ENCODE peak calls at places on chromosomes 3 and 15, in five cellular contexts. J, P, Y, N and M are unnamed samples.
A peak's percentile ranks its signal among the peaks of the same experiment; 100 is the strongest.

GRCh38 chr15:67149068-67149841 is 83.9 kb downstream of the SMAD3 start:
- DNase-seq in Y (peak; percentile 47), N (no peak), P (no peak), J (no peak), M (no peak)

GRCh38 chr3:81886081-81886480 is 124.6 kb upstream of the GBE1 start:
- DNase-seq in N (no peak), P (no peak), J (no peak), Y (no peak), M (no peak)

GRCh38 chr3:196991581-196992460 is 23.2 kb upstream of the PIGZ start:
- DNase-seq in Y (no peak), J (peak; percentile 8), N (no peak), P (no peak), M (peak; percentile 54)

GRCh38 chr15:69265347-69265955 is 33.3 kb upstream of the PAQR5 start:
- DNase-seq in Y (no peak), N (no peak), J (no peak), P (no peak), M (peak; percentile 28)

GRCh38 chr15:78093242-78094020 is 1.1 kb downstream of the SH2D7 start:
- DNase-seq in P (no peak), Y (no peak), J (no peak), N (peak; percentile 65), M (no peak)

GRCh38 chr15:80105193-80105984 is 45.9 kb downstream of the ZFAND6 start:
- DNase-seq in N (no peak), P (no peak), J (no peak), Y (peak; percentile 88), M (no peak)

GRCh38 chr15:91099616-91100560 is at the start of gene SV2B:
- DNase-seq in P (peak; percentile 50), N (peak; percentile 35), J (peak; percentile 27), Y (no peak), M (peak; percentile 84)

GRCh38 chr3:83477563-83477962 is 1481.2 kb upstream of the CADM2 start:
- DNase-seq in P (no peak), J (no peak), Y (no peak), N (no peak), M (no peak)

GRCh38 chr15:68313501-68314390 is 36.2 kb downstream of the FEM1B start:
- DNase-seq in Y (no peak), N (no peak), P (no peak), J (no peak), M (peak; percentile 41)

GRCh38 chr15:79923068-79923514 is 26.3 kb upstream of the MTHFS start:
- DNase-seq in Y (peak; percentile 39), P (peak; percentile 77), N (peak; percentile 33), J (peak; percentile 62), M (peak; percentile 88)

GRCh38 chr15:69624816-69625215 is 172.2 kb downstream of the RPLP1 start:
- DNase-seq in P (no peak), Y (no peak), J (no peak), N (no peak), M (no peak)

GRCh38 chr15:92001307-92001706 is 147.8 kb downstream of the SLCO3A1 start:
- DNase-seq in P (no peak), Y (no peak), J (no peak), N (no peak), M (no peak)

GRCh38 chr3:192571197-192571791 is 156.0 kb downstream of the FGF12 start:
- DNase-seq in J (peak; percentile 78), P (peak; percentile 53), N (peak; percentile 43), Y (no peak), M (no peak)

GRCh38 chr3:192573240-192573639 is 154.1 kb downstream of the FGF12 start:
- DNase-seq in P (no peak), Y (no peak), N (no peak), J (no peak), M (no peak)

GRCh38 chr3:192566706-192567290 is 160.5 kb downstream of the FGF12 start:
- DNase-seq in Y (peak; percentile 73), N (peak; percentile 87), J (peak; percentile 51), P (peak; percentile 60), M (peak; percentile 51)

GRCh38 chr3:192570315-192570714 is 157.0 kb downstream of the FGF12 start:
- DNase-seq in P (no peak), N (no peak), Y (no peak), J (no peak), M (no peak)

GRCh38 chr3:192570757-192571156 is 156.6 kb downstream of the FGF12 start:
- DNase-seq in N (no peak), Y (no peak), P (no peak), J (no peak), M (no peak)
- H3K4me3 ChIP-seq in N (peak overlapping the region; percentile 42), Y (peak overlapping the region; percentile 49), P (no peak overlapping the region), J (peak overlapping the region; percentile 55), M (no peak overlapping the region)

GRCh38 chr15:100879461-100880138 is at the start of gene ALDH1A3:
- DNase-seq in N (no peak), J (peak; percentile 33), Y (peak; percentile 70), P (peak; percentile 70), M (peak; percentile 90)

GRCh38 chr15:100878601-100879000 is 1.0 kb upstream of the ALDH1A3 start:
- DNase-seq in P (no peak), J (no peak), N (no peak), Y (no peak), M (peak; percentile 79)

GRCh38 chr15:100880139-100880896 is 687 bp downstream of the ALDH1A3 start:
- DNase-seq in J (no peak), P (no peak), Y (no peak), N (no peak), M (peak; percentile 86)

GRCh38 chr15:100878130-100878529 is 1.5 kb upstream of the ALDH1A3 start:
- DNase-seq in N (no peak), P (no peak), Y (no peak), J (no peak), M (no peak)

DNA sequence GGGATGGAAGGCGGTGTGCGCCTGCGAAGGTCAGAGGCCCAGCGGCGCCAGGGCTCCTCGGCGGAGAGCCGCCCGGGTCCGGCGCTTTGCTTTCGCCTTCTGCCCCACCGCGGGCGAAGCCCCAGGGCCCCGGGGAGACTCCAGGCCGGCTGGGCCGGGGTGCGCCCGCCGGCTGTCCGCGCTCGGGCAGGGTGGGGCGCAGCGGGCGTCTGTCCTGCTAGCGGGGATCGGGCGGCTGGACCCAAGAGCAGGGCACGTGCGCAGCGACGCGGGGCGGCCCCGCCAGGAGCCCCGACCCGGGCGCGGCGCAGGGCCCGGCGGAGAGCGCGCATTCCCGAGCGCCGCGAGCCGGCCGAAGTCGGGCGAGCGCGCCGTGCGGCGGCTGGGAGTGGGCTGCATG is 585 bp upstream of the ALDH1A3 start:
- DNase-seq in J (no peak), N (no peak), P (peak; percentile 37), Y (no peak), M (peak; percentile 87)
- H3K4me3 ChIP-seq in J (peak overlapping the region; percentile 66), N (peak overlapping the region; percentile 12), P (peak overlapping the region; percentile 51), Y (peak overlapping the region; percentile 94), M (peak overlapping the region; percentile 63)

GRCh38 chr3:72288955-72289707 is 504.2 kb upstream of the PROK2 start:
- DNase-seq in Y (no peak), N (peak; percentile 17), J (no peak), P (peak; percentile 34), M (peak; percentile 54)
- H3K4me3 ChIP-seq in Y (no peak overlapping the region), N (peak overlapping the region; percentile 22), J (peak overlapping the region; percentile 53), P (peak overlapping the region; percentile 1), M (no peak overlapping the region)

DNA sequence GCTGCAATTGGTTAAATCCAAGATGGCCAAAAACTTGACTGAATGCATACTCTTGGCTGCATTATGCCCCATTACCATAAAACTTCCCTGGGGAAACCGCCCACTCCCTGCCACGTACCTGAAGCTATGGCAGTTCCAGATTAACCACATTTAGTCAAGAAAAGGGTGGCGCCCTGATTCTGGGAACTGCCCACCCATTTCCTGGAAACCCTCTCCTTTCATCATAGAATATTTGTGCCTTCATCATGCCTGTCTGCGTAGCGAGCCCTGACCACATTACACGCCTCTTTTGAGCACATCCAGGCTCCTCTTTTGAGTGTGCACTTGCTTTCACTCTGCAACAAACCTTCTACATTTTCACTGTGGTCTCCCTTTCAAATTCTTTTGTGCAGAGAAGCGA is 5.2 kb downstream of the LINS1 start:
- DNase-seq in N (no peak), J (no peak), P (no peak), Y (no peak), M (no peak)
- H3K4me3 ChIP-seq in N (no peak overlapping the region), J (no peak overlapping the region), P (no peak overlapping the region), Y (no peak overlapping the region), M (no peak overlapping the region)

GRCh38 chr3:46629571-46630517 is 17.5 kb downstream of the FAM240A start:
- DNase-seq in N (peak; percentile 65), Y (peak; percentile 57), P (peak; percentile 84), J (peak; percentile 84), M (peak; percentile 92)
- H3K4me3 ChIP-seq in N (peak overlapping the region; percentile 48), Y (peak overlapping the region; percentile 7), P (no peak overlapping the region), J (peak overlapping the region; percentile 52), M (peak overlapping the region; percentile 35)

DNA sequence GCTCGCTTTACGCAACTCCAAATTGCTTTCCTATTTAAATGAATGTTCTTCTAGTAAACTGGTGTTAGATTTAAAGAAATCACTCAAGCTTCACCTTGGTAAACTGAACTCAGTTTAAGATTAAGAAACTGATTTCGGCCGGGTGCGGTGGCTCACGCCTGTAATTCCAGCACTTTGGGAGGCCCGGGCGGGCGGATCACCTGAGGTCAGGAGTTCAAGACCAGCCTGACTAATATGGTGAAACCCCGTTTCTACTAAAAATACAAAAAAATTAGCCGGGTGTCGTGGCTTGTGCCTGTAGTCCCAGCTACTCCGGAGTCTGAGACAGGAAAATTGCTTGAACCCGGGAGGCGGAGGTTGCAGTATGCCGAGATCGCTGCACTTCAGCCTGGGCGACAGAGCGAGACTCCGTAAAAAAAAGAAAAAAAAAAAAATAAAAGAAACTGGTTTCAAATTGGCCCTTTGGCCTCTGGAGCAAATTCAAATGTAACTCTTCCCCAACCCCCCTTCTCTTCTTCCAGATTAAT is 1.7 kb downstream of the SKIL start:
- DNase-seq in P (no peak), N (no peak), J (no peak), Y (no peak), M (no peak)
- H3K4me3 ChIP-seq in P (peak overlapping the region; percentile 94), N (peak overlapping the region; percentile 95), J (peak overlapping the region; percentile 91), Y (peak overlapping the region; percentile 74), M (peak overlapping the region; percentile 95)

GRCh38 chr15:73923488-73924164 is 2.6 kb upstream of the LOXL1 start:
- DNase-seq in Y (no peak), P (no peak), N (no peak), J (peak; percentile 14), M (no peak)

GRCh38 chr15:73922186-73923151 is 3.8 kb upstream of the LOXL1 start:
- DNase-seq in J (peak; percentile 30), Y (no peak), N (peak; percentile 53), P (no peak), M (peak; percentile 93)

GRCh38 chr15:73924258-73924921 is 1.9 kb upstream of the LOXL1 start:
- DNase-seq in P (no peak), Y (peak; percentile 74), N (peak; percentile 62), J (peak; percentile 31), M (peak; percentile 68)

GRCh38 chr15:73921257-73921890 is 4.9 kb upstream of the LOXL1 start:
- DNase-seq in P (no peak), Y (no peak), J (peak; percentile 81), N (no peak), M (no peak)

DNA sequence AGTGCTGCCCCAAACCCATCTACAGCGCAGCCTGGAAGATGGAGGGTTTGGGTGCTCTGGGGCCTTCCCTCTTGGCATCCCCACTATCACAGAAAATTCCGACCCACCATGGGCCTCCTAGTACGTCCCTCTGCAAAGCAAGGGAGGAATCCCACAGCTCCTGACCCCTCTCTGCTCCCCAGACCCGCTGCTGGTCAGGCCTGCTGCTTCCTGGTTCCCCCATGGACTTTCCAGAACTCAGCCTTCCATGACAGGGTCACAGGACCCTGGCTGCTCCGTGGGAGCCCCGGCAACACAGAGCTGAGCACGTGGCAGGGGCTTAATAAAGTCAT is 3.1 kb upstream of the LOXL1 start:
- DNase-seq in N (no peak), P (no peak), J (no peak), Y (no peak), M (no peak)
- H3K4me3 ChIP-seq in N (no peak overlapping the region), P (no peak overlapping the region), J (peak overlapping the region; percentile 32), Y (no peak overlapping the region), M (no peak overlapping the region)